ENCODE peak calls at places on chromosome 13, in five cellular contexts. K is lower lobe of right lung, J is coronary artery, X is HCT116, E is upper lobe of left lung. H is an unnamed sample.

GRCh38 chr13:90103099-90103784 is 1244.2 kb upstream of the MIR17HG start:
- DNase-seq in X (no peak), E (no peak), K (peak), J (no peak), H (no peak)

GRCh38 chr13:33796095-33796494 is 21.9 kb upstream of the RFC3 start:
- DNase-seq in J (no peak), X (no peak), K (no peak), E (no peak), H (no peak)

GRCh38 chr13:29546662-29547061 is 48.8 kb downstream of the SLC7A1 start:
- DNase-seq in K (no peak), E (no peak), X (no peak), J (no peak), H (no peak)

GRCh38 chr13:32850311-32851052 is 165.7 kb upstream of the KL start:
- DNase-seq in X (no peak), E (no peak), J (no peak), K (no peak), H (no peak)

GRCh38 chr13:31964168-31964567 is 67.4 kb upstream of the FRY start:
- DNase-seq in X (no peak), E (no peak), K (no peak), J (no peak), H (no peak)

GRCh38 chr13:114105351-114106225 is 26.8 kb downstream of the RASA3 start:
- DNase-seq in X (no peak), K (no peak), E (peak), J (no peak), H (peak)

GRCh38 chr13:44713793-44714469 is 137.8 kb upstream of the TSC22D1 start:
- DNase-seq in K (no peak), J (peak), X (peak), E (no peak), H (no peak)

GRCh38 chr13:23443110-23443509 is 9.6 kb upstream of the SACS start:
- DNase-seq in K (no peak), X (no peak), E (no peak), J (no peak), H (no peak)

GRCh38 chr13:70729369-70729768 is 621.1 kb upstream of the KLHL1 start:
- DNase-seq in K (no peak), J (no peak), X (no peak), E (no peak), H (no peak)

GRCh38 chr13:30787747-30788535 is 52.6 kb downstream of the ALOX5AP start:
- DNase-seq in X (no peak), K (no peak), E (no peak), J (no peak), H (no peak)

GRCh38 chr13:108549989-108550388 is 79.4 kb upstream of the MYO16 start:
- DNase-seq in X (no peak), K (no peak), E (no peak), J (no peak), H (no peak)

GRCh38 chr13:113453962-113454361 is 674 bp upstream of the ADPRHL1 start:
- DNase-seq in E (no peak), J (peak), X (no peak), K (no peak), H (no peak)

GRCh38 chr13:100176781-100177389 is 88.0 kb downstream of the PCCA start:
- DNase-seq in K (no peak), X (no peak), J (no peak), E (no peak), H (no peak)

GRCh38 chr13:79862515-79862914 is 381.6 kb downstream of the NDFIP2 start:
- DNase-seq in J (no peak), E (no peak), K (no peak), X (no peak), H (no peak)

GRCh38 chr13:80824231-80824630 is 483.3 kb upstream of the SPRY2 start:
- DNase-seq in K (no peak), X (no peak), J (no peak), E (no peak), H (no peak)

GRCh38 chr13:64130600-64130999 is 2715.0 kb upstream of the PCDH20 start:
- DNase-seq in E (no peak), K (no peak), X (no peak), J (peak), H (no peak)

GRCh38 chr13:33536639-33537425 is 251.3 kb upstream of the STARD13 start:
- DNase-seq in E (no peak), X (no peak), K (no peak), J (no peak), H (no peak)

GRCh38 chr13:114071441-114071840 is 61.0 kb downstream of the RASA3 start:
- DNase-seq in J (no peak), X (no peak), E (no peak), K (no peak), H (no peak)

GRCh38 chr13:113649212-113649611 is 8.8 kb downstream of the ATP4B start:
- DNase-seq in X (no peak), E (peak), J (peak), K (peak), H (no peak)

GRCh38 chr13:48266967-48267639 is 34.1 kb downstream of the ITM2B start:
- DNase-seq in J (no peak), E (no peak), X (no peak), K (no peak), H (no peak)

GRCh38 chr13:20703785-20704458 is 423 bp downstream of the IL17D start:
- DNase-seq in K (peak), X (peak), J (no peak), E (peak), H (peak)

GRCh38 chr13:74194856-74195255 is 60.7 kb upstream of the KLF12 start:
- DNase-seq in E (no peak), X (no peak), K (no peak), J (no peak), H (no peak)

GRCh38 chr13:63433546-63434150 is 2018.0 kb upstream of the PCDH20 start:
- DNase-seq in X (no peak), E (no peak), K (no peak), J (no peak), H (no peak)

GRCh38 chr13:24740014-24740890 is 23.7 kb upstream of the RNF17 start:
- DNase-seq in J (no peak), K (no peak), X (no peak), E (no peak), H (no peak)

GRCh38 chr13:29508130-29508873 is 87.2 kb downstream of the SLC7A1 start:
- DNase-seq in K (peak), X (peak), J (peak), E (no peak), H (peak)

GRCh38 chr13:113141591-113141950 is 16.9 kb upstream of the PROZ start:
- DNase-seq in J (peak), E (peak), X (no peak), K (peak), H (no peak)

GRCh38 chr13:97133955-97134354 is 88.2 kb upstream of the MBNL2 start:
- DNase-seq in E (no peak), X (no peak), K (no peak), J (no peak), H (no peak)

GRCh38 chr13:48317511-48317981 is 14.0 kb downstream of the RB1 start:
- DNase-seq in J (no peak), X (no peak), K (no peak), E (peak), H (no peak)

GRCh38 chr13:33186851-33187250 is 98.7 kb downstream of the STARD13 start:
- DNase-seq in X (no peak), K (no peak), J (no peak), E (no peak), H (no peak)

GRCh38 chr13:27012482-27013197 is 159.0 kb downstream of the USP12 start:
- DNase-seq in J (no peak), X (no peak), E (no peak), K (no peak), H (no peak)

GRCh38 chr13:61463027-61463426 is 47.4 kb upstream of the PCDH20 start:
- DNase-seq in X (no peak), K (no peak), J (no peak), E (no peak), H (no peak)

GRCh38 chr13:34847751-34848150 is 94.3 kb upstream of the NBEA start:
- DNase-seq in K (no peak), E (no peak), X (no peak), J (no peak), H (no peak)

GRCh38 chr13:83780201-83780600 is 102.1 kb downstream of the SLITRK1 start:
- DNase-seq in X (peak), J (no peak), K (no peak), E (no peak), H (no peak)

GRCh38 chr13:26897706-26898550 is 137.3 kb upstream of the GPR12 start:
- DNase-seq in K (no peak), X (no peak), E (peak), J (no peak), H (no peak)

GRCh38 chr13:91036886-91037285 is 310.6 kb upstream of the MIR17HG start:
- DNase-seq in K (no peak), E (no peak), X (no peak), J (no peak), H (no peak)

GRCh38 chr13:94186470-94186869 is 293.0 kb downstream of the DCT start:
- DNase-seq in K (no peak), X (no peak), E (no peak), J (no peak), H (no peak)

GRCh38 chr13:47747901-47748300 is 253.2 kb downstream of the SUCLA2 start:
- DNase-seq in E (no peak), X (no peak), J (no peak), K (no peak), H (no peak)

GRCh38 chr13:39773833-39774232 is 118.4 kb downstream of the COG6 start:
- DNase-seq in X (no peak), K (no peak), E (no peak), J (no peak), H (no peak)

GRCh38 chr13:37608750-37609339 is 10.3 kb upstream of the POSTN start:
- DNase-seq in J (no peak), K (no peak), X (no peak), E (no peak), H (no peak)
- TF ChIP-seq CTCF in J (no peak), K (peak), X (no peak), E (no peak), H (no peak)

DNA sequence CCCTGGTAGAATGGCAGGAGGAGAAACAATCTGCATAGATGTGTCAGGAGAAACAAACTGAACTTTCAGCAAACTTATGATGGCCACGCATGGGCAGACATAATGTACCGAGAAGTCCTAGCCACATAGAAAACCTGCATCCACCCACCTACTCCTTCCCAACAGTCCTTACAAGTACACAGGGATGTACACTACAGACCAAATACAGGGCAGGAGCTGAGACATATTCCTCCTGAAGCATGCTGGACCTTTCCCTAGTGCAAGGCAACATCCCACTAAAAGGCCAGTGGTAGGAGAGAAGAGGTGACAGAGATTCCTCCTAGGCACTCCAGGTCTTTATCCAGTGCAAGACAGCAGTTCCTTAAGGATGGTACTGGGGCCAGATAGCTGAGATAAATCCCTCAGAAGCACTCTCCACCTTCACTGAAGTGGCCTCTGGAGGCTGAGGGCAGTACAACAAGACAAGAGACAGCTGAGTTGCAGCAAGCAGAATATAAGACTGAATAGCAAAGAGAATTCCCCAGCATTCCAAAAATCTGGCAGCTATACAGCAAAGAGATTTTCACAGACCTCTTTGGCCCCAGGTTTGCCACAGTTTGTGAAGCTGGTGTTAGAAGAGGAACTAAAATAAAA is 18.3 kb downstream of the VWA8 start:
- DNase-seq in J (no peak), X (no peak), E (no peak), K (no peak), H (no peak)
- TF ChIP-seq CTCF in J (no peak), X (no peak), E (no peak), K (no peak), H (no peak)

GRCh38 chr13:40971321-40971720 is 47.8 kb downstream of the ELF1 start:
- DNase-seq in J (no peak), E (no peak), K (no peak), X (no peak), H (no peak)

GRCh38 chr13:40975441-40975840 is 43.7 kb downstream of the ELF1 start:
- DNase-seq in J (no peak), X (no peak), K (no peak), E (no peak), H (no peak)

GRCh38 chr13:40973409-40973808 is 45.7 kb downstream of the ELF1 start:
- DNase-seq in X (no peak), E (no peak), J (no peak), K (no peak), H (no peak)

GRCh38 chr13:40970803-40971202 is 48.3 kb downstream of the ELF1 start:
- DNase-seq in K (no peak), J (no peak), X (no peak), E (no peak), H (no peak)

DNA sequence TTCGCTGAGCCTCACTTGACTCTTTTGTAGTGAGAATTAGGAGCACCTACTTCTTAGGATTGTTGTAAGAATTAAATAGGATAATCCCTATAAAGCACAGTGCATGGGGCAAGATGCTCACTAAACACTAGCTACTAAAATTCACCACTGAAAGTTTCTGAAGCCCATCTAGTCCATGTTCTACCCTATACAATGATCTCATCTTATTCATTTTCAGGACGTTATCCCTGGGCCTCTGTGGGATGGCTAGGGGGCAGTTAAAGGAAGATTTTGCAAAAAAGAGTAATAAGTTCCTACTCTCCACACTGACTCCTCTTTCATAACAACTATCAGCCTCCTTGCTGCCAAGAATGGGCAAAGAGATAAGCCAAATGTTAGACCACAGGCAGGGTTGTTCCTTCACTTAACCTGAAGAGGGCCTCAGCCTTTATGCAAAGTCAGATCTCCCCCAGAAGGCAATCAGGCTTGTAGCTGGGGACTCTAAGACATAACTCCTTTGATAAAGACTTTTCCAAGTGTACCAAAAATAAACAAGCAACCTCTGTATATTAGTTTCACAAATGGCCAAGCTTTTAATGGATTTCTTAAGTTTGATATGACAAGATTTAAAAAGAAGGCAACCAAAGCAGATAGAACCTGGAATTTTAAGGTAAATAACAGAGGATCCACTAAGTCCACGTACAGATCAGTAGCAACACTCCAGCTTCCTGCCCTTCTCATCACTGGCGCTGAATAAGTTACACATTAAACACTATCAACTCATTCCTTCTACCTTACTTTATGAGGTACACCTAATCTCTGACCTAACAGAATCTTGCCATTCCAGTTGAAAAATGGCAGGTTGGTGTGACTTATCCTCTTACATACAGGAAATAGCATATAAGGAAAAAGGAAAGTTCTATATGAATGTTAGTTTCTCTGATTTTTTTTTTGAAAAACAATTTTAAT is 44.4 kb downstream of the ELF1 start:
- DNase-seq in X (peak), J (no peak), E (no peak), K (no peak), H (no peak)
- TF ChIP-seq CTCF in X (peak), J (no peak), E (peak), K (peak), H (peak)

GRCh38 chr13:95255072-95255732 is 46.0 kb downstream of the ABCC4 start:
- DNase-seq in J (no peak), X (no peak), K (no peak), E (no peak), H (no peak)

GRCh38 chr13:95250961-95251360 is 50.3 kb downstream of the ABCC4 start:
- DNase-seq in J (no peak), E (no peak), X (no peak), K (no peak), H (no peak)

GRCh38 chr13:95254341-95254740 is 46.9 kb downstream of the ABCC4 start:
- DNase-seq in E (no peak), J (no peak), K (no peak), X (peak), H (no peak)

GRCh38 chr13:95251641-95252040 is 49.6 kb downstream of the ABCC4 start:
- DNase-seq in K (no peak), E (no peak), J (no peak), X (no peak), H (no peak)

GRCh38 chr13:95253033-95253432 is 48.2 kb downstream of the ABCC4 start:
- DNase-seq in K (no peak), E (no peak), J (no peak), X (no peak), H (no peak)
- TF ChIP-seq CTCF in K (no peak), E (no peak), J (no peak), X (no peak), H (no peak)

GRCh38 chr13:98868932-98869331 is 108.9 kb downstream of the DOCK9 start:
- DNase-seq in K (no peak), E (no peak), X (no peak), J (no peak), H (no peak)

GRCh38 chr13:98873377-98874028 is 104.4 kb downstream of the DOCK9 start:
- DNase-seq in J (no peak), K (no peak), X (no peak), E (no peak), H (no peak)

GRCh38 chr13:98866882-98867281 is 111.0 kb downstream of the DOCK9 start:
- DNase-seq in J (no peak), X (no peak), E (no peak), K (no peak), H (no peak)

GRCh38 chr13:98871727-98872126 is 106.1 kb downstream of the DOCK9 start:
- DNase-seq in K (no peak), X (no peak), E (no peak), J (no peak), H (no peak)

GRCh38 chr13:98869408-98870090 is 108.3 kb downstream of the DOCK9 start:
- DNase-seq in X (no peak), K (no peak), E (no peak), J (no peak), H (no peak)
- TF ChIP-seq CTCF in X (peak), K (no peak), E (peak), J (no peak), H (peak)

DNA sequence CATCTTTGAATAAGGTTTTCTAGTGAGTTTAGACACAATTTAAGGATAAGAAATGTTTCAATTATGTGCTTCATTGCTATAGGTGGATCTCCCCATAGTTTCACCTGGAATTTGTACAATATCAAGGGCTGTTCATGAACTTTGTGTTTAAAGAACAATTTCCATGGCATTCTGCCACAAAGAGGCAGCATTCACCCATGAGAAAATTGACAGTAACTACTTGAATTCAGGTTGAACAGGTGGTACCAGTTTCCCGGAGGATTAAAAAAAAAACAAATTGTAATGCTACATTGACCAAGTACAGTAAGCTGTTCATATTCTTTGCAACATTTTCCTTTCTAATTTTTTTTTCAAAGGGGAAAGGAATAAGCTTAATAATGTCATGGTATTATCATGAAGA is 9.1 kb downstream of the SLITRK5 start:
- DNase-seq in X (no peak), J (no peak), E (no peak), K (no peak), H (no peak)
- TF ChIP-seq CTCF in X (peak), J (no peak), E (no peak), K (no peak), H (no peak)

DNA sequence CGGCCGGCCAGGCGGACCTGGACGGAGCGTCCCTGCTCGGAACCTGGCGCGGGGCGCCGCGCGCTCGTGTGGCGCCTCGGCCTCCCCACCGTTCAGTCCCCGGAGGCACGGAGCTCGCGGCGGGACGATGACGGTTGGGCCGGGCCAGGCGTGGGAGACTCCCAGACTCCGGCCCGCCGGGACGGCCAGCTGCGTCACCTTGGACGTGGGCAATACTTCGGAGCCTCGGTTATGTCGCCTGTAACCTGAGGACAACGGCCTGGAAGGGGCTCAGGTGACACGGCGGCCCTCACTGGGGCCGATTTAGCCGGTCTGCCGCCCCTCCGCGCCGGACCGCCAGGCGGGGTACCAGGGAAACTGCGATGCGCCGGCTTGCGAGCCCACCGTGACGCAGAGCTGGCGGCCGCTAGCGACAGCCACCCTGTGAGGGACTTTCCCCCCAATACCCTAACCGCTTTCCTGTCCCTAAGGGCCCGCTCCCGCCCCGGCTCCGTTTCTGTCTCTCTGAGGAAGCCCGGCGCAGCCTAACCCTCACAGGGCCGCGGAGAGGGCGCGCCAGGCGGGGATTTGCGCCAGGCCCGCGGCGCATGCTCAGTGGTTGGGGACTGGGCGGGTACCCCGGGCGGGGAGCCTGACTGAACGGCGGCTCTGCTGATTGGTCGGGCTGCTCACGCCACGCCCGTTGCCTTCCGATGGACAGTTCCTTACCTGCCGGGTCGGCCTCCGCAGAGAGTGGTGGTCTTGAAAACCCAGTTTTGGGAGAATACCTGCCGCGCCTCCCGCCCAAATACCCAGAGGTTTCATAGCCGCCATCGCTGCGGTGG is 109.5 kb upstream of the DOCK9 start:
- DNase-seq in J (peak), K (peak), X (peak), E (peak), H (peak)
- TF ChIP-seq CTCF in J (no peak), K (peak), X (no peak), E (peak), H (peak)

GRCh38 chr13:76822691-76823267 is 63.4 kb downstream of the KCTD12 start:
- DNase-seq in X (no peak), K (no peak), J (no peak), E (no peak), H (no peak)
- TF ChIP-seq CTCF in X (no peak), K (peak), J (no peak), E (peak), H (no peak)